ENCODE peak calls at places on chromosomes 6 and 20, in six cellular contexts. One of them, this sample, is unnamed.

GRCh38 chr6:11055127-11055627 is 11.1 kb upstream of the ELOVL2 start:
- DNase-seq in neural progenitor cell: no peak
- DNase-seq in stomach: no peak
- DNase-seq in psoas muscle: no peak
- DNase-seq in GM23248: no peak
- DNase-seq in Panc1: no peak
- DNase-seq in this sample: no peak

GRCh38 chr20:63453029-63453523 is 19.4 kb downstream of the KCNQ2 start:
- DNase-seq in neural progenitor cell: no peak
- DNase-seq in stomach: no peak
- DNase-seq in psoas muscle: peak; percentile 46
- DNase-seq in GM23248: no peak
- DNase-seq in Panc1: no peak
- DNase-seq in this sample: no peak

GRCh38 chr6:102766946-102767345 is 1373.4 kb downstream of the GRIK2 start:
- DNase-seq in neural progenitor cell: no peak
- DNase-seq in stomach: no peak
- DNase-seq in psoas muscle: no peak
- DNase-seq in GM23248: no peak
- DNase-seq in Panc1: no peak
- DNase-seq in this sample: no peak

GRCh38 chr20:37565134-37565811 is 37.6 kb upstream of the BLCAP start:
- DNase-seq in neural progenitor cell: peak; percentile 65
- DNase-seq in stomach: no peak
- DNase-seq in psoas muscle: no peak
- DNase-seq in GM23248: no peak
- DNase-seq in Panc1: no peak
- DNase-seq in this sample: no peak

GRCh38 chr20:63653041-63653973 is at the start of gene STMN3:
- DNase-seq in neural progenitor cell: peak; percentile 98
- DNase-seq in stomach: peak; percentile 84
- DNase-seq in psoas muscle: peak; percentile 87
- DNase-seq in GM23248: peak; percentile 92
- DNase-seq in Panc1: no peak
- DNase-seq in this sample: peak; percentile 76

GRCh38 chr6:32148289-32148688 is 3.5 kb downstream of the PRRT1 start:
- DNase-seq in neural progenitor cell: peak; percentile 53
- DNase-seq in stomach: no peak
- DNase-seq in psoas muscle: no peak
- DNase-seq in GM23248: no peak
- DNase-seq in Panc1: no peak
- DNase-seq in this sample: no peak

GRCh38 chr20:51750037-51750769 is 18.0 kb downstream of the ATP9A start:
- DNase-seq in neural progenitor cell: no peak
- DNase-seq in stomach: peak; percentile 87
- DNase-seq in psoas muscle: peak; percentile 73
- DNase-seq in GM23248: peak; percentile 98
- DNase-seq in Panc1: peak; percentile 98
- DNase-seq in this sample: peak; percentile 95

GRCh38 chr6:169208011-169208410 is 45.6 kb downstream of the THBS2 start:
- DNase-seq in neural progenitor cell: no peak
- DNase-seq in stomach: no peak
- DNase-seq in psoas muscle: no peak
- DNase-seq in GM23248: no peak
- DNase-seq in Panc1: no peak
- DNase-seq in this sample: no peak

GRCh38 chr20:37315293-37316110 is 26.0 kb downstream of the MANBAL start:
- DNase-seq in neural progenitor cell: no peak
- DNase-seq in stomach: peak; percentile 59
- DNase-seq in psoas muscle: peak; percentile 67
- DNase-seq in GM23248: peak; percentile 81
- DNase-seq in Panc1: no peak
- DNase-seq in this sample: no peak

GRCh38 chr6:28807682-28808280 is 116.0 kb downstream of the TRIM27 start:
- DNase-seq in neural progenitor cell: peak; percentile 75
- DNase-seq in stomach: no peak
- DNase-seq in psoas muscle: no peak
- DNase-seq in GM23248: peak; percentile 75
- DNase-seq in Panc1: no peak
- DNase-seq in this sample: no peak

GRCh38 chr6:95837890-95838289 is 177.9 kb upstream of the FUT9 start:
- DNase-seq in neural progenitor cell: no peak
- DNase-seq in stomach: no peak
- DNase-seq in psoas muscle: no peak
- DNase-seq in GM23248: no peak
- DNase-seq in Panc1: no peak
- DNase-seq in this sample: no peak

GRCh38 chr6:159104163-159104885 is 59.5 kb upstream of the TAGAP start:
- DNase-seq in neural progenitor cell: peak; percentile 83
- DNase-seq in stomach: peak; percentile 76
- DNase-seq in psoas muscle: peak; percentile 45
- DNase-seq in GM23248: peak; percentile 80
- DNase-seq in Panc1: peak; percentile 48
- DNase-seq in this sample: peak; percentile 84

GRCh38 chr6:154752015-154752414 is 18.8 kb downstream of the SCAF8 start:
- DNase-seq in neural progenitor cell: no peak
- DNase-seq in stomach: no peak
- DNase-seq in psoas muscle: no peak
- DNase-seq in GM23248: no peak
- DNase-seq in Panc1: no peak
- DNase-seq in this sample: no peak

GRCh38 chr20:34301587-34302311 is 1.4 kb downstream of the AHCY start:
- DNase-seq in neural progenitor cell: no peak
- DNase-seq in stomach: no peak
- DNase-seq in psoas muscle: no peak
- DNase-seq in GM23248: no peak
- DNase-seq in Panc1: no peak
- DNase-seq in this sample: no peak

GRCh38 chr6:166600932-166601331 is 14.5 kb upstream of the RAMACL start:
- DNase-seq in neural progenitor cell: no peak
- DNase-seq in stomach: no peak
- DNase-seq in psoas muscle: no peak
- DNase-seq in GM23248: no peak
- DNase-seq in Panc1: no peak
- DNase-seq in this sample: no peak

GRCh38 chr20:56427797-56428196 is 15.7 kb downstream of the CASS4 start:
- DNase-seq in neural progenitor cell: no peak
- DNase-seq in stomach: no peak
- DNase-seq in psoas muscle: no peak
- DNase-seq in GM23248: no peak
- DNase-seq in Panc1: no peak
- DNase-seq in this sample: no peak
- H3K4me1 ChIP-seq in neural progenitor cell: no peaks in the 10 kb centered on the region
- H3K4me1 ChIP-seq in stomach: peaks cover 28% of the 10 kb centered on the region
- H3K4me1 ChIP-seq in psoas muscle: no peaks in the 10 kb centered on the region
- H3K4me1 ChIP-seq in GM23248: peaks cover 57% of the 10 kb centered on the region
- H3K4me1 ChIP-seq in Panc1: no peaks in the 10 kb centered on the region
- H3K4me1 ChIP-seq in this sample: no peaks in the 10 kb centered on the region

GRCh38 chr6:118382126-118382525 is 166.0 kb upstream of the PLN start:
- DNase-seq in neural progenitor cell: no peak
- DNase-seq in stomach: no peak
- DNase-seq in psoas muscle: no peak
- DNase-seq in GM23248: no peak
- DNase-seq in Panc1: no peak
- DNase-seq in this sample: no peak

GRCh38 chr6:118372413-118372812 is 175.7 kb upstream of the PLN start:
- DNase-seq in neural progenitor cell: no peak
- DNase-seq in stomach: no peak
- DNase-seq in psoas muscle: peak; percentile 19
- DNase-seq in GM23248: peak; percentile 40
- DNase-seq in Panc1: no peak
- DNase-seq in this sample: no peak

GRCh38 chr6:118371955-118372354 is 176.1 kb upstream of the PLN start:
- DNase-seq in neural progenitor cell: no peak
- DNase-seq in stomach: no peak
- DNase-seq in psoas muscle: no peak
- DNase-seq in GM23248: no peak
- DNase-seq in Panc1: no peak
- DNase-seq in this sample: no peak

DNA sequence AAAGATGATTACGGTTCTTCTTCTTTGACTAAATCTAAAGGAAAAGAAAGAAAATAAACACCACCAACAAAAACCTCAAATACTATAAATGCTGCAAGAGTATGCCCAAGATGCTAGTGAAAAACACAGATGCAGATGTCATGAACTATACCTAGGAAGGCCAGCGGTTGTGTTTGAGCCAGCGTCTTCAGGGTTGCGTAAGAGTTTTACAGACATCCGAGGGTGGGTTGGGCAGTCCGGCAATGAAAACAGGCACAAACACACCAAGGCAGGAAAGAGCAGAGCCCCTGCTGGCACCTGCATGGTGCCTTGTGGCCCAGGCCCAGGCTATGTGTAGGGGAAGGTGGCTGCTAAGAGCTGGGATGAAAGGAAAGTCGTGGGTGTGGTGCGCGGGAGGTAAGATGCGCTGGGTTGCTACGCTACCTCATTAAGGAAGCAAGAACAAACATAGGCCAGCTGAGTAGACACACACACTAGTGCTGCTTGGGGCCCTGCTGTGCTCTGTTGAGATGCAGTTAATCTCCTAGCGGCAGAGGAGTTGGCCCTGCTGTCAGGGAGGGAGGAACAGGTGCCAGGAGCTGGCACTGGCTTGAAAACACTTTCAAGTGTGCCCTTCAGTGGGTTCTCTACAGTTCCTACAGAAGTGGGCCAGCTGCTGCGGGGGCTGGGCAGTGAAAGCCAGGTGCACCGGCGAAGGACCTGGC is 170.2 kb upstream of the PLN start:
- DNase-seq in neural progenitor cell: peak; percentile 80
- DNase-seq in stomach: no peak
- DNase-seq in psoas muscle: peak; percentile 23
- DNase-seq in GM23248: no peak
- DNase-seq in Panc1: no peak
- DNase-seq in this sample: no peak
- H3K27me3 ChIP-seq in neural progenitor cell: no peaks in the 10 kb centered on the region
- H3K27me3 ChIP-seq in stomach: no peaks in the 10 kb centered on the region
- H3K27me3 ChIP-seq in psoas muscle: no peaks in the 10 kb centered on the region
- H3K27me3 ChIP-seq in GM23248: no peaks in the 10 kb centered on the region
- H3K27me3 ChIP-seq in Panc1: no peaks in the 10 kb centered on the region
- H3K27me3 ChIP-seq in this sample: no peaks in the 10 kb centered on the region

GRCh38 chr20:1469925-1470571 is 3.4 kb upstream of the NSFL1C start:
- DNase-seq in neural progenitor cell: peak; percentile 87
- DNase-seq in stomach: peak; percentile 88
- DNase-seq in psoas muscle: peak; percentile 77
- DNase-seq in GM23248: peak; percentile 97
- DNase-seq in Panc1: peak; percentile 84
- DNase-seq in this sample: peak; percentile 89

GRCh38 chr20:1469306-1469905 is 2.8 kb upstream of the NSFL1C start:
- DNase-seq in neural progenitor cell: no peak
- DNase-seq in stomach: no peak
- DNase-seq in psoas muscle: no peak
- DNase-seq in GM23248: peak; percentile 26
- DNase-seq in Panc1: no peak
- DNase-seq in this sample: no peak

GRCh38 chr20:1473244-1473635 is 6.6 kb upstream of the NSFL1C start:
- DNase-seq in neural progenitor cell: no peak
- DNase-seq in stomach: no peak
- DNase-seq in psoas muscle: no peak
- DNase-seq in GM23248: no peak
- DNase-seq in Panc1: no peak
- DNase-seq in this sample: no peak

GRCh38 chr20:1472556-1473243 is 6.1 kb upstream of the NSFL1C start:
- DNase-seq in neural progenitor cell: no peak
- DNase-seq in stomach: no peak
- DNase-seq in psoas muscle: no peak
- DNase-seq in GM23248: no peak
- DNase-seq in Panc1: no peak
- DNase-seq in this sample: no peak

DNA sequence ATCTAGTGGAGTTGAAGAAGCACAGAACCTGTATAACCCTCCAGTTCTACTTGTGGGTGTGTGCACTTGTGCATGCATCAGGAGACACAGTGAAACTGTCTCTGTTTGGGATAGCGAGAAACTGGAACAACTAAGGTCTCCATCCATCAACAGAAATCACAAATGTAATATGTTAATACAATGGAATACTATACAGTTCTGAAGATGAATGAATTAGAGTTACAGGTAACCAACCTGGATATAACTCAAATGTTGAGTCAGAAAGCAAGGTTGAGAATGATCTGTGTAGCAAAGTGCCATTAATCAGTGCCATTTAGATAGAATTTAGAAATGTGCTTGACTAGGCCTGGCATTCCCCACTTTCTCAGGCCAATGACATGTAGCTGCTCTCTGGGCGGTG is 4.6 kb upstream of the NSFL1C start:
- DNase-seq in neural progenitor cell: no peak
- DNase-seq in stomach: no peak
- DNase-seq in psoas muscle: no peak
- DNase-seq in GM23248: no peak
- DNase-seq in Panc1: no peak
- DNase-seq in this sample: no peak
- H3K4me1 ChIP-seq in neural progenitor cell: no peaks in the 10 kb centered on the region
- H3K4me1 ChIP-seq in stomach: peaks cover 57% of the 10 kb centered on the region
- H3K4me1 ChIP-seq in psoas muscle: no peaks in the 10 kb centered on the region
- H3K4me1 ChIP-seq in GM23248: peaks cover 19% of the 10 kb centered on the region
- H3K4me1 ChIP-seq in Panc1: peaks cover 18% of the 10 kb centered on the region
- H3K4me1 ChIP-seq in this sample: no peaks in the 10 kb centered on the region

DNA sequence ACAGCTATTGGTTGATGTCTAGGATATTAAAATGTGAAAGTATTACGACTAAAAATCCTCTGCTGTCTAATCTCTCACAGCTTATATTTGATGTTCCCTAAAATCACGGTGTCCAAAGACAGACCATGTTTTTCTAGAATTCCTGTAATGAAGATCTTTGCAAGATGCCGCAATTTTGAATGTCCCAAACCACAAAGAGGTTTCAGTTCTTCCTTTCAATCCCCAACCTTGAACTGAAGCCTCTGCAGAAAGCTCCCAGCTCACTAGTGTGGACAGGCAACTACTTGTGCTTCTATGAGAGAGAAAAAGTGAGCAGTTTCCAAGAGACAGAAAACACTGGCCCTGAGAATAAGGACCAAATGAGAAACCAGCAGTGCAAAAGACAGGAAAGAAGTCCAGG is 370.1 kb downstream of the FOXA2 start:
- DNase-seq in neural progenitor cell: no peak
- DNase-seq in stomach: no peak
- DNase-seq in psoas muscle: no peak
- DNase-seq in GM23248: no peak
- DNase-seq in Panc1: no peak
- DNase-seq in this sample: no peak
- H3K27me3 ChIP-seq in neural progenitor cell: no peaks in the 10 kb centered on the region
- H3K27me3 ChIP-seq in stomach: peaks cover 4% of the 10 kb centered on the region
- H3K27me3 ChIP-seq in psoas muscle: peaks cover 3% of the 10 kb centered on the region
- H3K27me3 ChIP-seq in GM23248: no peaks in the 10 kb centered on the region
- H3K27me3 ChIP-seq in Panc1: peaks cover 16% of the 10 kb centered on the region
- H3K27me3 ChIP-seq in this sample: peaks cover 4% of the 10 kb centered on the region

DNA sequence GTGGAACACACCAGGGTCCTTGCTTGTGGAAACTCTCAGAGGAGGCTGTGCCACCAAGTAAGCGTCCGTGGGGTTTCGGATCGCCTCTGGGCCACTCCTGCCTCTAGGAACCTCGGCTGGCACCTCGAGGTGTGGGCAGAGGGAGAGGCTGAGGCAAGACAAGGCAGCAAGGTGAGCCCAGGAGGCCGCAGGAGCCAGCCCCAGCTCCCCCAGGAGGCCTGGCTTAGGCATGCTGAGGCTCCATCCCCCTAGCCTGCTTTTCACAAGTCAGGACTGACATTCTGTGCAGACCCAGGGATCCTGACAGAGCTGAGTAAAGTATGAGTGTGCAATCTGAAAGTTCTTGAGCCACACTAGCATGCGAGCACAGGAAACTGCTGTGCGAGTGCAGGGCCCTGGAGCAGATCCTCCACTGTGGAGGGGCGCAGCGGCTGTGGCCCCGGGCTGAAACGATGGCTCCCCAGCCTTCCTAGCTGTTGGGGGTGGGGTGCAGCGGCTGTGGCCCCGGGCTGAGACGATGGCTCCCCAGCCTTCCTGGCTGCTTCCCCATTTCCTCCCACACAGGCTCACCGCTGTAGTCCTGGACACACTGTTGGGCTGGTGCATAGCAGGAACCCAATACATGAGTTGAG is 75.2 kb upstream of the CD93 start:
- DNase-seq in neural progenitor cell: no peak
- DNase-seq in stomach: no peak
- DNase-seq in psoas muscle: no peak
- DNase-seq in GM23248: peak; percentile 48
- DNase-seq in Panc1: no peak
- DNase-seq in this sample: peak; percentile 36
- H3K4me1 ChIP-seq in neural progenitor cell: peaks cover 20% of the 10 kb centered on the region
- H3K4me1 ChIP-seq in stomach: peaks cover 62% of the 10 kb centered on the region
- H3K4me1 ChIP-seq in psoas muscle: peaks cover 46% of the 10 kb centered on the region
- H3K4me1 ChIP-seq in GM23248: peaks cover 33% of the 10 kb centered on the region
- H3K4me1 ChIP-seq in Panc1: no peaks in the 10 kb centered on the region
- H3K4me1 ChIP-seq in this sample: no peaks in the 10 kb centered on the region